ENCODE peak calls at places on chromosomes 7 and 10, in four cellular contexts. T is pulmonary artery endothelial cell, O is COR-L47, R is GM12891. K is an unnamed sample.

GRCh38 chr10:17453377-17454091 is 861 bp downstream of the ST8SIA6 start:
- DNase-seq in T (no peak), O (no peak), R (no peak), K (no peak)

GRCh38 chr10:130968511-130968910 is 343.0 kb downstream of the TCERG1L start:
- DNase-seq in T (no peak), O (no peak), R (no peak), K (no peak)

GRCh38 chr7:42494722-42495121 is 257.7 kb upstream of the GLI3 start:
- DNase-seq in T (no peak), O (no peak), R (no peak), K (peak)

GRCh38 chr10:125114761-125115391 is 45.5 kb downstream of the CTBP2 start:
- DNase-seq in T (no peak), O (no peak), R (no peak), K (no peak)

GRCh38 chr7:78039791-78040776 is 241.5 kb downstream of the PHTF2 start:
- DNase-seq in T (no peak), O (no peak), R (peak), K (no peak)

GRCh38 chr7:128425851-128426250 is 16.1 kb upstream of the IMPDH1 start:
- DNase-seq in T (no peak), O (peak), R (no peak), K (peak)

GRCh38 chr7:151798851-151799428 is 78.0 kb downstream of the PRKAG2 start:
- DNase-seq in T (no peak), O (no peak), R (no peak), K (no peak)

GRCh38 chr7:115654384-115655181 is 376.0 kb downstream of the TFEC start:
- DNase-seq in T (no peak), O (no peak), R (no peak), K (no peak)

GRCh38 chr7:2921748-2922147 is 77.6 kb upstream of the GNA12 start:
- DNase-seq in T (no peak), O (no peak), R (no peak), K (no peak)

GRCh38 chr10:104824378-104825006 is 183.4 kb downstream of the SORCS3 start:
- DNase-seq in T (no peak), O (no peak), R (no peak), K (peak)

GRCh38 chr7:145624618-145625017 is 492.0 kb upstream of the CNTNAP2 start:
- DNase-seq in T (no peak), O (no peak), R (no peak), K (peak)

GRCh38 chr10:114083040-114083439 is 39.4 kb downstream of the ADRB1 start:
- DNase-seq in T (no peak), O (no peak), R (no peak), K (peak)

GRCh38 chr7:21107101-21107500 is 320.4 kb upstream of the SP8 start:
- DNase-seq in T (no peak), O (no peak), R (no peak), K (no peak)

GRCh38 chr10:118041316-118041715 is 5.4 kb downstream of the RAB11FIP2 start:
- DNase-seq in T (peak), O (no peak), R (no peak), K (peak)

GRCh38 chr10:46325021-46325420 is 38.2 kb downstream of the ANTXRL start:
- DNase-seq in T (no peak), O (no peak), R (no peak), K (peak)

GRCh38 chr10:96513686-96514551 is at the start of gene TLL2:
- DNase-seq in T (peak), O (peak), R (peak), K (peak)

GRCh38 chr7:158646766-158647474 is 57.7 kb downstream of the NCAPG2 start:
- DNase-seq in T (no peak), O (peak), R (no peak), K (no peak)

GRCh38 chr10:102065561-102066420 is 642 bp downstream of the HPS6 start:
- DNase-seq in T (no peak), O (no peak), R (peak), K (peak)

GRCh38 chr10:30083934-30084333 is 24.5 kb upstream of the JCAD start:
- DNase-seq in T (no peak), O (no peak), R (no peak), K (no peak)

GRCh38 chr7:135768990-135769389 is 20.4 kb upstream of the FAM180A start:
- DNase-seq in T (no peak), O (no peak), R (no peak), K (no peak)

GRCh38 chr10:121036431-121036830 is 185.3 kb downstream of the WDR11 start:
- DNase-seq in T (no peak), O (no peak), R (no peak), K (no peak)

GRCh38 chr10:11425672-11426071 is 185.8 kb downstream of the USP6NL start:
- DNase-seq in T (no peak), O (no peak), R (no peak), K (no peak)

GRCh38 chr10:70675496-70676161 is 3.3 kb downstream of the ADAMTS14 start:
- DNase-seq in T (no peak), O (no peak), R (no peak), K (no peak)

GRCh38 chr10:126421745-126422144 is 33.5 kb upstream of the ADAM12 start:
- DNase-seq in T (no peak), O (no peak), R (no peak), K (peak)

GRCh38 chr10:59675812-59676211 is 33.8 kb downstream of the SLC16A9 start:
- DNase-seq in T (no peak), O (no peak), R (no peak), K (peak)

GRCh38 chr10:104622598-104623209 is 18.4 kb upstream of the SORCS3 start:
- DNase-seq in T (no peak), O (no peak), R (no peak), K (peak)

GRCh38 chr7:134155220-134155619 is 28.1 kb downstream of the LRGUK start:
- DNase-seq in T (no peak), O (no peak), R (no peak), K (no peak)